ENCODE peak calls at places on chromosomes 6 and 20, in ten cellular contexts. F, N, D, C, O, E, T, G, Y and A are unnamed samples.

GRCh38 chr6:98747246-98747645 is 87.1 kb upstream of the POU3F2 start:
- DNase-seq in F (no peak), E (no peak), Y (no peak), D (no peak), C (no peak), G (no peak), N (no peak), O (no peak), T (no peak), A (no peak)

GRCh38 chr6:112827793-112828192 is 480.7 kb downstream of the RFPL4B start:
- DNase-seq in N (no peak), C (no peak), G (no peak), E (no peak), O (no peak), Y (peak), T (no peak), D (peak), F (no peak), A (no peak)

GRCh38 chr20:47971321-47971781 is 186.1 kb upstream of the SULF2 start:
- DNase-seq in N (no peak), D (no peak), F (no peak), E (no peak), Y (no peak), C (no peak), O (no peak), G (no peak), T (no peak), A (no peak)

GRCh38 chr6:47134476-47135189 is 92.5 kb upstream of the ADGRF1 start:
- DNase-seq in O (peak), G (no peak), E (no peak), D (no peak), T (no peak), Y (peak), C (no peak), N (no peak), F (peak), A (no peak)

GRCh38 chr6:138815797-138816528 is 20.1 kb downstream of the ECT2L start:
- DNase-seq in O (peak), C (no peak), E (no peak), F (peak), D (peak), T (no peak), G (no peak), Y (peak), N (no peak), A (no peak)

GRCh38 chr6:152635949-152636674 is 1.1 kb downstream of the SYNE1 start:
- DNase-seq in D (no peak), T (no peak), F (peak), O (no peak), E (no peak), G (peak), Y (peak), C (no peak), N (no peak), A (no peak)

GRCh38 chr6:131948692-131949614 is 2.2 kb downstream of the CCN2 start:
- DNase-seq in T (no peak), G (no peak), C (no peak), O (peak), Y (peak), E (no peak), F (peak), N (no peak), D (no peak), A (no peak)

GRCh38 chr6:128162423-128162822 is 261.6 kb upstream of the THEMIS start:
- DNase-seq in D (no peak), T (no peak), O (no peak), Y (no peak), N (no peak), E (no peak), G (no peak), C (no peak), F (no peak), A (no peak)

GRCh38 chr6:156348376-156348775 is 428.8 kb upstream of the ARID1B start:
- DNase-seq in Y (no peak), D (no peak), E (no peak), G (no peak), N (no peak), O (no peak), F (no peak), C (no peak), T (no peak), A (no peak)

GRCh38 chr6:145119091-145119490 is 616.2 kb downstream of the EPM2A start:
- DNase-seq in T (no peak), Y (no peak), O (no peak), C (no peak), G (no peak), F (no peak), N (no peak), E (no peak), D (no peak), A (no peak)

GRCh38 chr20:29689411-29690225 is 1567.8 kb upstream of the DEFB115 start:
- DNase-seq in N (peak), C (no peak), O (no peak), F (peak), G (no peak), D (peak), Y (no peak), T (no peak), E (no peak), A (no peak)

GRCh38 chr6:131782764-131783163 is 25.1 kb upstream of the ENPP1 start:
- DNase-seq in E (no peak), N (no peak), F (no peak), C (no peak), O (no peak), Y (no peak), T (no peak), G (no peak), D (no peak), A (no peak)

GRCh38 chr6:90288404-90288803 is 8.2 kb downstream of the BACH2 start:
- DNase-seq in G (no peak), C (no peak), N (no peak), Y (peak), F (peak), D (no peak), E (no peak), T (no peak), O (no peak), A (no peak)

GRCh38 chr6:90286884-90287488 is 9.7 kb downstream of the BACH2 start:
- DNase-seq in Y (peak), C (peak), G (peak), F (peak), D (peak), E (no peak), T (no peak), O (no peak), N (no peak), A (peak)

GRCh38 chr6:90285611-90286381 is 10.8 kb downstream of the BACH2 start:
- DNase-seq in E (peak), D (peak), C (no peak), T (no peak), G (peak), F (peak), O (peak), Y (peak), N (peak), A (peak)

GRCh38 chr6:90284236-90284744 is 12.4 kb downstream of the BACH2 start:
- DNase-seq in C (no peak), N (no peak), T (no peak), F (peak), G (peak), D (no peak), O (peak), E (no peak), Y (peak), A (no peak)

GRCh38 chr6:90284745-90285481 is 11.7 kb downstream of the BACH2 start:
- DNase-seq in D (no peak), E (no peak), C (no peak), Y (peak), T (no peak), N (no peak), F (peak), O (peak), G (peak), A (no peak)
- TF ChIP-seq CTCF in D (no peak), E (no peak), C (no peak), Y (no peak), T (no peak), N (no peak), F (no peak), O (no peak), G (no peak), A (no peak)

GRCh38 chr6:15435468-15435867 is 189.6 kb downstream of the JARID2 start:
- DNase-seq in D (no peak), T (no peak), C (no peak), G (no peak), E (no peak), O (no peak), Y (no peak), N (no peak), F (no peak), A (no peak)
- TF ChIP-seq CTCF in D (no peak), T (no peak), C (no peak), G (no peak), E (no peak), O (no peak), Y (no peak), N (no peak), F (no peak), A (no peak)

DNA sequence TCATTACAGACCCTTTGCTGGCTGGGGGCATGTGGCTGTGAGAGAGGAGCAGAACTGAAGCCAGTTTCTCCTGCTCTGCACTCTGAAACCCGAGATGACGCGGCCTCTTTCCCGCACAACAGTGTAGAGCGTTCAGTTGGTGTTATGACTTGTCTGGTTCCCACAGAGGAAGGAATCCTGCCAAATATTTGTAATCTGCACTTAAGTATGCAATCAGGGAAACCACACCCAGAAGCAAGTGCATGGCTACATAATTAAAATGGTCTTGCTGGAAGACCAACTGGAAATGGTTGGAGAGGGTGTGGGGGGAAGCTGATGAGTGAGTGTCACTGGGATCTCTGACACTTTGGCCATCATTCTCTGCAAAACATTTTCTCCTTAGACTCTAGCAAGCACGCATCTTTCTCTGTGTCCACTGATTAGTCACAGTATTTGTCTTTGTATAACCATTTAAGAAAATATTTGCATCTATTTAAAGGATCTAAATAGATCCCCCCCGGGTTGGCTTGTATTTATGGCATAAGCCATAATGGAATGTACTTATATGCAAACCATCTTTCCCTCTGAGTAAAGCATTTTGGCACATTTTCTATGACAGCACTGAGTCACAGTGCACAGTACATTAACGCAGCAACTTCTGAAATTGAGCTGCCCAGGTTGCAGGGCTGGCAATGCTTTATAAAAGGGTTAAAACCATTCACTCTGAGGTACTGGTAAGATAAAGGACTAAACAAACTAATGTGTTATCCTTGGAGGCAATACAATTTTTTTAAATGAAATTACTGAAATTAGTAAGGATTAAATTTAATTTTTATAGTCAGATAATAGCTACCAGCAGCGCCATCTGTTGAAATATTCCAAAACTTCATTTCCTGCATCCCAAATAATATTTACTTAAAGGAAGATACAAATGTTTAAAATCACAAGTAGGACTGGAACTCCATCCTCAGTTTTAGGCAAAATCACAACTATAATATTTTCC is 76.7 kb downstream of the FOXC1 start:
- DNase-seq in E (no peak), N (no peak), T (no peak), D (no peak), C (no peak), O (peak), F (peak), G (no peak), Y (peak), A (no peak)
- TF ChIP-seq CTCF in E (no peak), N (peak), T (no peak), D (no peak), C (peak), O (peak), F (peak), G (peak), Y (no peak), A (peak)

GRCh38 chr6:106884576-106884975 is 90.0 kb downstream of the CD24 start:
- DNase-seq in Y (no peak), D (no peak), E (no peak), F (no peak), N (no peak), T (no peak), G (no peak), O (no peak), C (no peak), A (no peak)

GRCh38 chr6:106885659-106886058 is 88.9 kb downstream of the CD24 start:
- DNase-seq in G (no peak), D (no peak), Y (no peak), T (no peak), E (no peak), C (no peak), O (no peak), F (no peak), N (no peak), A (no peak)

GRCh38 chr6:106882133-106882532 is 92.4 kb downstream of the CD24 start:
- DNase-seq in N (no peak), Y (no peak), E (no peak), F (no peak), C (no peak), G (no peak), O (no peak), T (no peak), D (no peak), A (no peak)

GRCh38 chr6:106882601-106883518 is 91.7 kb downstream of the CD24 start:
- DNase-seq in G (no peak), T (no peak), F (no peak), Y (no peak), D (no peak), N (no peak), E (no peak), C (no peak), O (no peak), A (no peak)

GRCh38 chr6:106883808-106884262 is 90.7 kb downstream of the CD24 start:
- DNase-seq in F (peak), Y (no peak), O (no peak), N (no peak), D (no peak), C (no peak), T (no peak), E (no peak), G (no peak), A (no peak)
- TF ChIP-seq CTCF in F (no peak), Y (no peak), O (no peak), N (no peak), D (no peak), C (peak), T (no peak), E (no peak), G (no peak), A (peak)

GRCh38 chr6:168053086-168053956 is 25.7 kb downstream of the FRMD1 start:
- DNase-seq in E (no peak), C (no peak), O (no peak), G (no peak), F (no peak), D (no peak), T (no peak), Y (no peak), N (peak), A (no peak)
- TF ChIP-seq CTCF in E (no peak), C (no peak), O (no peak), G (no peak), F (no peak), D (no peak), T (no peak), Y (no peak), N (no peak), A (no peak)

DNA sequence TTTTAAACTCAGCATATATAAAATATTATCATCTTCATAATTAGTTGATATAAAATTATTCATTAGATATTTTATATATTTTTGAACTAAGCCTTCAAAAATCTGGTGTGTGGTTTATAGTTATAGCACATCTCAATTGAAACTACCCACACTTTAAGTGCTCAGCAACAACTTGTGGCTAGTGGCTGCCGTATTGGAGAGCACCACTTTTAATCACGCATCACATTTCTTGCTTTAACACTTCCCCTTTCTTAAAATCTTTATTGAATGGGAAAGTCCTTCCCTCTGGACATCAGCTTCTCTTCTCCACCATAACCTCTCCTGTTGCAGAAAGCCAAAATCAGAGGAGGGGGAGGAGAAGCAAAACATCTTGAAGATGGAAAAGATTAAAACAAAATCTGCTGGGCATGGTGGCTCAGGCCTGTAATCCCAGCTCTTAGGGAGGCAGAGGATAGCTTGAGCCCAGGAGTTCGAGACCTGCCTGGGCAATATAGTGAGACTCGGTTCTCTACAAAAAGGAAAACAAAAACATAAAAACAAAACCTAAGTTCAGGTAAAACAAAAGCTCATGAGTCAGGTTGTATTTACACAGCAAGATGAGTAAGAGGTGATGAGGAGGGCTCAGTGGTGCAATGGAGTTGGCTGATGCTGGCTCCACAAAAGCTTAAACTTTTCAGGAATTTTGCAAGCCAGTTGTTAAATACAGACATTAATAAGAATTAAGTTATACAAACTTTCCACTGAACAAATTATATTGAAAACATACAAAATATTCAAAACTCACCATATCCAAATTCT is 237.0 kb upstream of the SUPT3H start:
- DNase-seq in E (no peak), G (no peak), Y (no peak), C (no peak), N (no peak), D (no peak), O (no peak), T (no peak), F (peak), A (no peak)
- TF ChIP-seq CTCF in E (no peak), G (no peak), Y (no peak), C (no peak), N (no peak), D (no peak), O (no peak), T (no peak), F (no peak), A (no peak)

GRCh38 chr6:33172307-33173227 is 19.7 kb downstream of the COL11A2 start:
- DNase-seq in N (peak), E (peak), O (no peak), F (peak), T (no peak), C (no peak), Y (peak), D (peak), G (peak), A (no peak)
- TF ChIP-seq CTCF in N (peak), E (no peak), O (peak), F (peak), T (peak), C (peak), Y (peak), D (peak), G (peak), A (peak)

GRCh38 chr6:157563611-157564284 is 182.8 kb downstream of the ZDHHC14 start:
- DNase-seq in D (peak), N (no peak), E (no peak), T (no peak), G (no peak), Y (peak), F (no peak), O (peak), C (no peak), A (no peak)
- TF ChIP-seq CTCF in D (no peak), N (no peak), E (no peak), T (no peak), G (no peak), Y (no peak), F (no peak), O (no peak), C (no peak), A (no peak)